ENCODE peak calls at places on chromosome 18, in six cellular contexts. U is H9, M is GM23248, G is K562, J is neuronal stem cell, W is fibroblast of lung. T is an unnamed sample.

GRCh38 chr18:51013259-51013658 is 16.8 kb upstream of the SMAD4 start:
- DNase-seq in U (no peak), M (no peak), G (no peak), J (no peak), W (no peak), T (no peak)

GRCh38 chr18:44823782-44824181 is 143.1 kb downstream of the SETBP1 start:
- DNase-seq in U (no peak), M (peak), G (no peak), J (no peak), W (peak), T (no peak)

GRCh38 chr18:44869533-44869932 is 188.8 kb downstream of the SETBP1 start:
- DNase-seq in U (no peak), M (no peak), G (no peak), J (no peak), W (no peak), T (no peak)

GRCh38 chr18:24276994-24277393 is 120.6 kb downstream of the OSBPL1A start:
- DNase-seq in U (no peak), M (no peak), G (no peak), J (no peak), W (no peak), T (no peak)

GRCh38 chr18:22977847-22978701 is 44.9 kb downstream of the RBBP8 start:
- DNase-seq in U (no peak), M (peak), G (no peak), J (no peak), W (peak), T (no peak)

GRCh38 chr18:42030586-42031182 is 75.7 kb downstream of the PIK3C3 start:
- DNase-seq in U (peak), M (peak), G (no peak), J (peak), W (peak), T (peak)

GRCh38 chr18:23453657-23454011 is 547 bp downstream of the RIOK3 start:
- DNase-seq in U (no peak), M (peak), G (no peak), J (no peak), W (peak), T (peak)

GRCh38 chr18:44937985-44938384 is 257.3 kb downstream of the SETBP1 start:
- DNase-seq in U (no peak), M (no peak), G (no peak), J (no peak), W (no peak), T (no peak)

GRCh38 chr18:14577971-14578370 is 34.6 kb upstream of the POTEC start:
- DNase-seq in U (no peak), M (no peak), G (no peak), J (no peak), W (no peak), T (no peak)

GRCh38 chr18:62119884-62120283 is 67.0 kb downstream of the PIGN start:
- DNase-seq in U (no peak), M (no peak), G (no peak), J (no peak), W (no peak), T (no peak)

GRCh38 chr18:12255626-12256026 is 1.5 kb downstream of the CIDEA start:
- DNase-seq in U (no peak), M (peak), G (no peak), J (no peak), W (peak), T (no peak)

GRCh38 chr18:48122376-48122775 is 191.9 kb upstream of the SMAD2 start:
- DNase-seq in U (no peak), M (no peak), G (no peak), J (no peak), W (no peak), T (no peak)

GRCh38 chr18:48121752-48122151 is 191.3 kb upstream of the SMAD2 start:
- DNase-seq in U (no peak), M (no peak), G (no peak), J (no peak), W (no peak), T (no peak)

GRCh38 chr18:48123965-48124364 is 193.5 kb upstream of the SMAD2 start:
- DNase-seq in U (no peak), M (no peak), G (no peak), J (no peak), W (no peak), T (no peak)

GRCh38 chr18:48122816-48123215 is 192.4 kb upstream of the SMAD2 start:
- DNase-seq in U (no peak), M (no peak), G (no peak), J (no peak), W (no peak), T (no peak)

DNA sequence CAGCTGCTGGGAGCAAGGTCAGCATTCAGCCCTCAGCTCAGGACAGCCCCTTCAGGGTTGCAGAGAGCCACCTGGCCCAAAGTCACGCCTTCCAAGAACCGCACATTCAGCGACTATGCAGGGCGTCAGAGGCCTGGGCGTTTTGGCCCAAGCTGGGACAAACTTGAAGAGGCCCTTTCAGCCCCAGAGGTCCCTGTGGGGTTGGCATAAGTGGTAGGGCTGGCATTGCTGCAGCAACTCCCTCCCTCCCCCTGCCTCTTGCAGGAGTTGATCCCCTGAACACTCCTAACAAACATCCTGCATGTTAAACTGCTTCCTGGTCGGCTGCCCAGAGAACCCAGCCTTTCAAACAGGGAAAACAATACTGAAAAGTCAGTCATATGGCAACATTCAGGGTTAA is 192.9 kb upstream of the SMAD2 start:
- DNase-seq in U (no peak), M (no peak), G (no peak), J (no peak), W (no peak), T (no peak)
- H3K9ac ChIP-seq in U (no peak), M (no peak), G (no peak), J (peak), W (no peak), T (no peak)

GRCh38 chr18:36411745-36412168 is 114.2 kb downstream of the FHOD3 start:
- DNase-seq in U (peak), M (peak), G (peak), J (peak), W (no peak), T (peak)
- H2AFZ ChIP-seq in U (no peak), M (peak), G (peak), J (no peak), W (no peak), T (no peak)

GRCh38 chr18:56661414-56662101 is 10.4 kb downstream of the WDR7 start:
- DNase-seq in U (no peak), M (peak), G (no peak), J (no peak), W (peak), T (no peak)

GRCh38 chr18:56659111-56659510 is 8.0 kb downstream of the WDR7 start:
- DNase-seq in U (no peak), M (no peak), G (no peak), J (no peak), W (no peak), T (no peak)

GRCh38 chr18:56662902-56663301 is 11.7 kb downstream of the WDR7 start:
- DNase-seq in U (no peak), M (no peak), G (no peak), J (no peak), W (no peak), T (no peak)

GRCh38 chr18:56660655-56661054 is 9.5 kb downstream of the WDR7 start:
- DNase-seq in U (no peak), M (no peak), G (no peak), J (no peak), W (no peak), T (no peak)

GRCh38 chr18:56662502-56662901 is 11.3 kb downstream of the WDR7 start:
- DNase-seq in U (no peak), M (no peak), G (no peak), J (no peak), W (no peak), T (no peak)
- H3K9ac ChIP-seq in U (no peak), M (no peak), G (no peak), J (no peak), W (no peak), T (no peak)

GRCh38 chr18:47899107-47899840 is 31.2 kb downstream of the SMAD2 start:
- DNase-seq in U (no peak), M (no peak), G (no peak), J (peak), W (peak), T (no peak)

GRCh38 chr18:47898696-47899095 is 31.8 kb downstream of the SMAD2 start:
- DNase-seq in U (no peak), M (no peak), G (no peak), J (no peak), W (no peak), T (no peak)

GRCh38 chr18:47898055-47898454 is 32.4 kb downstream of the SMAD2 start:
- DNase-seq in U (no peak), M (peak), G (no peak), J (no peak), W (no peak), T (no peak)

GRCh38 chr18:47903809-47904208 is 26.6 kb downstream of the SMAD2 start:
- DNase-seq in U (no peak), M (no peak), G (no peak), J (no peak), W (no peak), T (peak)

GRCh38 chr18:47901624-47902362 is 28.7 kb downstream of the SMAD2 start:
- DNase-seq in U (no peak), M (no peak), G (no peak), J (no peak), W (no peak), T (peak)
- H2AFZ ChIP-seq in U (no peak), M (no peak), G (no peak), J (no peak), W (no peak), T (no peak)

GRCh38 chr18:3910507-3910906 is 460.5 kb downstream of the TGIF1 start:
- DNase-seq in U (no peak), M (peak), G (no peak), J (no peak), W (peak), T (no peak)
- H3K9ac ChIP-seq in U (no peak), M (no peak), G (no peak), J (no peak), W (no peak), T (no peak)

DNA sequence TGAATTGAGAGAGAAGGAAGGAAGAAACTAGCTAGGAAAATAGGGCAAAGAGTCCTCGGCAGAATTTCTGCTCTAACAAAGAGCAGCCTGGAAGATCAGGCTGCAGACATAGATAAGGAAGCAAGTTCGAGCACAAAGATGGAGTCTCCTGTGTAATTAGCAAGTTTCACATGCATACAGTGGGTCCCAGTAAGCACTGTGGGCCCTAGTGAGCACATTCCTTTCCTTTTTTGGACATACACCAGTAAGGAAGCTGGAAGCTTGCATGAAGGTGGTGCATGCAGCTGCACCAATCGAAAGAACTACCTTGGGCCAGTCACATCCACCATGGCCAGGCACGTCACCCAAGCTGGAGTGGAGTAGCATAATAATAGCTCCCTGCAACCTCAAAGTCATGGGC is 109.7 kb downstream of the NOL4 start:
- DNase-seq in U (peak), M (no peak), G (no peak), J (no peak), W (peak), T (no peak)
- H2AFZ ChIP-seq in U (no peak), M (no peak), G (no peak), J (peak), W (no peak), T (peak)

DNA sequence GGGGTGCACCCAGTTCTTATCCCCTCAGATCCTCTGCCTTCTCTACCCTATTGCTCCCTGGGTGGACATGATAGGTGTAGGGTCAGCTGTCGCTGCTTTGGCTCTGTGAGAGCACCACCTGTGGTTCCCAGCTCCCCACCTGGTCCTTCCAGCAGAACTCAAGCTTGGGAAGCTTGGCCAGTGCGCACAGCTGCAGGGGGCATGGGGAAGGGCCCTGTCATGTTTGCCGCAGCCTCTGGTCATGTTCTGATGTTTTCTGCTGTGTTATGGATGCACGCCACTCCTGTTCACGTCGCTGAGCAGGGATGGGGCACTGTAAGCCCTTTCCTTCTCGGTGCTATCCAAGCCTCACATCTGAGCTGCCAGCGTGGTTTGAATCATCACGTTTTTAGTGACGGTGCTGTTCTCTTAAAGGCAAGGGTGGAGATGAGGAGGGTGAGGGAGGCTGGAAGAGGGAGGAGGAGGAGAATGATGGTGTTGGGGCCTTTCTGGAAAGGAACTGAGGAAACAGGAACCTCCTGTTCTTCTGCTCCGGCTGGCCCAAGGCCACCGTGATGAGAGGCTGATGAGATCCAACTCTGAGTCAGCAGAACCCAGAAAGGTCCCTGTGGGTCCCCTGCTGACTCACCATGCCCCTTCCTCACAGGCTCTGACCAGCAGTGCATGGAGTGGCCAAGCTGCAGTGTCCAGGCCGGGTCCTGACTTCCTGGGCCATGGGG is 77.9 kb downstream of the LIPG start:
- DNase-seq in U (no peak), M (no peak), G (no peak), J (no peak), W (peak), T (no peak)
- H3K9ac ChIP-seq in U (no peak), M (no peak), G (no peak), J (peak), W (no peak), T (no peak)

GRCh38 chr18:68713791-68714190 is 1.1 kb downstream of the TMX3 start:
- DNase-seq in U (no peak), M (peak), G (no peak), J (no peak), W (peak), T (no peak)
- H2AFZ ChIP-seq in U (no peak), M (peak), G (no peak), J (no peak), W (no peak), T (peak)

GRCh38 chr18:65751145-65752085 is 603 bp downstream of the CDH7 start:
- DNase-seq in U (peak), M (no peak), G (no peak), J (peak), W (peak), T (no peak)

GRCh38 chr18:65748321-65748720 is 2.5 kb upstream of the CDH7 start:
- DNase-seq in U (no peak), M (no peak), G (no peak), J (no peak), W (no peak), T (no peak)

GRCh38 chr18:65750421-65751144 is at the start of gene CDH7:
- DNase-seq in U (peak), M (no peak), G (no peak), J (peak), W (peak), T (no peak)

GRCh38 chr18:65752625-65753325 is 2.0 kb downstream of the CDH7 start:
- DNase-seq in U (no peak), M (no peak), G (no peak), J (no peak), W (no peak), T (no peak)

GRCh38 chr18:65749881-65750280 is 931 bp upstream of the CDH7 start:
- DNase-seq in U (no peak), M (no peak), G (no peak), J (peak), W (no peak), T (no peak)
- H3K9ac ChIP-seq in U (no peak), M (no peak), G (no peak), J (no peak), W (no peak), T (no peak)

T was measured in Karpas-422.